ENCODE peak calls at places on chromosome 18, in five cellular contexts. R is GM12878, G is HepG2, Q is upper lobe of left lung, P is K562. B is an unnamed sample.

GRCh38 chr18:22063672-22064071 is 105.7 kb upstream of the GATA6 start:
- ATAC-seq in R (no peak), G (no peak), Q (no peak), P (no peak), B (no peak)

GRCh38 chr18:13437034-13437433 is 218.5 kb downstream of the LDLRAD4 start:
- ATAC-seq in R (no peak), G (no peak), Q (peak; percentile 56), P (no peak), B (no peak)

GRCh38 chr18:6009751-6010150 is 114.4 kb upstream of the TMEM200C start:
- ATAC-seq in R (no peak), G (no peak), Q (no peak), P (no peak), B (no peak)

GRCh38 chr18:4101009-4101408 is 354.1 kb downstream of the DLGAP1 start:
- ATAC-seq in R (peak; percentile 91), G (no peak), Q (no peak), P (no peak), B (no peak)

GRCh38 chr18:57057890-57058289 is 89.0 kb upstream of the BOD1L2 start:
- ATAC-seq in R (peak; percentile 91), G (no peak), Q (no peak), P (no peak), B (no peak)

GRCh38 chr18:6022840-6023239 is 127.5 kb upstream of the TMEM200C start:
- ATAC-seq in R (no peak), G (no peak), Q (no peak), P (no peak), B (no peak)

GRCh38 chr18:395481-396250 is 104.8 kb downstream of the COLEC12 start:
- ATAC-seq in R (no peak), G (no peak), Q (peak; percentile 72), P (no peak), B (no peak)

GRCh38 chr18:48668466-48669179 is 129.8 kb downstream of the CTIF start:
- ATAC-seq in R (no peak), G (no peak), Q (no peak), P (peak; percentile 69), B (no peak)

GRCh38 chr18:49207373-49207772 is 253.1 kb downstream of the DYM start:
- ATAC-seq in R (no peak), G (no peak), Q (no peak), P (no peak), B (no peak)

GRCh38 chr18:25349131-25349925 is 2.6 kb downstream of the ZNF521 start:
- ATAC-seq in R (no peak), G (no peak), Q (peak; percentile 49), P (no peak), B (peak; percentile 52)

GRCh38 chr18:28652654-28653053 is 475.7 kb upstream of the CDH2 start:
- ATAC-seq in R (no peak), G (no peak), Q (no peak), P (no peak), B (no peak)

GRCh38 chr18:24992491-24992890 is 359.5 kb downstream of the ZNF521 start:
- ATAC-seq in R (no peak), G (no peak), Q (no peak), P (no peak), B (no peak)

GRCh38 chr18:79788096-79789085 is 9.3 kb upstream of the KCNG2 start:
- ATAC-seq in R (no peak), G (no peak), Q (no peak), P (no peak), B (no peak)

GRCh38 chr18:6682437-6683111 is 46.9 kb upstream of the ARHGAP28 start:
- ATAC-seq in R (no peak), G (no peak), Q (peak; percentile 16), P (peak; percentile 65), B (no peak)

GRCh38 chr18:57210101-57210661 is 63.3 kb downstream of the BOD1L2 start:
- ATAC-seq in R (peak; percentile 67), G (peak; percentile 99), Q (peak; percentile 77), P (peak; percentile 72), B (peak; percentile 63)

GRCh38 chr18:76957384-76958355 is 135.3 kb downstream of the ZNF236 start:
- ATAC-seq in R (no peak), G (no peak), Q (no peak), P (no peak), B (no peak)

GRCh38 chr18:9561774-9562173 is 52.6 kb downstream of the PPP4R1 start:
- ATAC-seq in R (no peak), G (no peak), Q (peak; percentile 64), P (no peak), B (peak; percentile 36)
- H3K36me3 ChIP-seq in R (peaks cover 2% of the 10 kb centered on the region), G (peaks cover 7% of the 10 kb centered on the region), Q (peaks cover 47% of the 10 kb centered on the region), P (peaks cover 86% of the 10 kb centered on the region), B (peaks cover 74% of the 10 kb centered on the region)

DNA sequence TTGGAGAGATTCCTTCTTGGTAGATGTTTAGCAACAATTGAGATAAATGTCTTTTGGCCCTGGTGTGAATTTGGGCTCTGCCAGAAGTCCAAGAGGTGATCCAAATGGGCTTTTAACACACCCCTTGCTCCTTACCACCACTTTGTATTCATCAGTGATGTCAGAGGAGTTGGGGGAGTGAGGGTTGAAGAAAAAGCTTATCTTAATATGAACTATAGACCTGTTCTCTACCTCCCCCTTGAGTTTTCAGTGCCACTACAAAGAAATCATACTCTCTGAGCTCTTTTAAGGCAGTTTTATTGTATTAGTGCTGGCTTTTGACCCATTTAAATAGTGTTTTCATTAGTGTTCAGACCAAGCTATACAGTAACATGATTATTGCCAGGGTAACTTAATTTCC is 229.1 kb downstream of the PHLPP1 start:
- ATAC-seq in R (peak; percentile 34), G (no peak), Q (no peak), P (peak; percentile 38), B (no peak)
- TF ChIP-seq CTCF in R (peak; percentile 7), G (no peak), Q (no peak), P (no peak), B (no peak)

DNA sequence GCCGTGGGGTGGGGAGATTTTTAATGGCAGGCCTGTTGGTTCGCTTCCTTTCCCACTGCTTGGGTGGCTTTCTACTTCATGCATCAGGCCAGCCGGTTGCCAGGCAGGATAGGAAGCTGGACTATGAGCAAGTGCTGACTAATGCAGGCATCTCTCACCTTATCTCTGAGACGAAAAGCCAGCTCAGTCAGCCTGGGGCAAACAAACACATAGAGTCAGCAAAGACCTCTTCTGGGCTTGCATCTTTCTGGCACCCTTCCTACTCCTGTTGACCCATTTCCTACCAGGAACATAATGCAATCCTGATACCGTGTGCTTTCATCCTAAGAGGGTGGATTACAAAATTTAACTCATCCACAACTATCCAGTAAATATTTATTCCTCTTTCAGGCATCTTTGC is 416.6 kb upstream of the MEX3C start:
- ATAC-seq in R (no peak), G (peak; percentile 49), Q (peak; percentile 24), P (no peak), B (no peak)
- TF ChIP-seq EP300 in R (no peak), G (no peak), Q (no peak), P (no peak), B (no peak)

DNA sequence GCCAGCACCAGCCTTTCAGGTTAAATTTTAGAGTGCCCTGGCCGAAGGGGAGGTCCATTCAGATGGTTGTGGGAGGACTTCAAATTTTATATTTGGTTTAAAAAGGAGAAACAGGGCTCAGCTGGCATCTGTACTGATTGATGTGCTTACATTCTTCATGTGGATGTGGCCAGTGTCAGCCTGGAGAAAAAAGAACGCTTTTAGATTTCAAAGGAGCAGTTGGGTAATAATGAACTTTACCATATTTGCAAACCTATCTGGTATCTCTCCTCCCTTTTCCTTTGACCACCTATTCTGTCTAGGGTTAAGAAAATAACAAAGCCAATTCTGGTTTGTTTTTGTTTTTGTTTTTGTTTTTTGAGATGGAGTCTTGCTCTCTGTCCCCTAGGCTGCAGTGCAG is 21.3 kb downstream of the RAB12 start:
- ATAC-seq in R (no peak), G (peak; percentile 72), Q (no peak), P (no peak), B (no peak)
- H3K36me3 ChIP-seq in R (peaks cover 16% of the 10 kb centered on the region), G (peaks cover 12% of the 10 kb centered on the region), Q (peaks cover 5% of the 10 kb centered on the region), P (peaks cover 83% of the 10 kb centered on the region), B (peaks cover 2% of the 10 kb centered on the region)

GRCh38 chr18:67846422-67847098 is 330.0 kb upstream of the DSEL start:
- ATAC-seq in R (no peak), G (no peak), Q (peak; percentile 26), P (no peak), B (no peak)

GRCh38 chr18:67845035-67845434 is 328.5 kb upstream of the DSEL start:
- ATAC-seq in R (no peak), G (no peak), Q (no peak), P (no peak), B (no peak)
- TF ChIP-seq CTCF in R (no peak), G (no peak), Q (no peak), P (no peak), B (no peak)

DNA sequence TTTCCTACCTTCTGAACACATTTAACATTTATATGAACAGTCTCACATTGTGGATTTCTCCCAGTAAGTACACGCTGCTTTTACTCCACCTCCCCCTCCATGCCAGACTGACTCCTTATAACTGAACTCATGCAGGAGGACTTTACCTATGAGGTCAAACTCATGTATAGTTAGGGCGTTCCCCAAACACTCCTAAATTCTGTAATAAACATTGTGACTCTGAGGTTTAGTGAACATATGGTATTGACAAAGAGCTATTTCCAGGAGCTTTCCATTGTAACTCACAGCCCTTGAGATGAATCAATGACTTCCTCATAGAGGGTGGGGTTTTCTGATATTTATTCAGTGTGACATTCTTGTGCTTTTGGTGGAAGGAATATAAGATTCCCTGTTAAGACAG is 337.4 kb upstream of the SLC14A2 start:
- ATAC-seq in R (no peak), G (no peak), Q (no peak), P (no peak), B (no peak)
- TF ChIP-seq EP300 in R (no peak), G (no peak), Q (no peak), P (no peak), B (no peak)

DNA sequence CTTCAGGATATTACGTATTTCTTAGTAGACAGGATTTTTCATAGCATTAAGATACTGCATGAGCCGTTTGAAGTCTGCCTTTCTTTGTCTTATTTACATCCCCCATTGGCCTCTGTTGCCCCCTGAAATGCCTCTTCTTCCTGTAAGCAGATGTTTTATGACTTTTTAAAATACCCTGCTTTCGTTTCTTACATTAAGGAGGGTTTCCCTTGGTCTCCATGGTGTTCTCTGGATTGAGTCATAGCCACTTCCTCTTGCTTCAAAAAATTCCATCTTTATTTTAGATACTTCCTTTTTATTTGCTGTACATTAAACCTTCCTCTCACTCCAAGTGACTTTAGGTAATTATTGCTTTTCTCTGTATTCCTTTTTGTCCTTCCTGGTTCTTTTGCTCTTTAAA is 72.5 kb downstream of the ZNF532 start:
- ATAC-seq in R (peak; percentile 17), G (no peak), Q (peak; percentile 32), P (no peak), B (no peak)
- H3K36me3 ChIP-seq in R (no peaks in the 10 kb centered on the region), G (no peaks in the 10 kb centered on the region), Q (peaks cover 6% of the 10 kb centered on the region), P (no peaks in the 10 kb centered on the region), B (no peaks in the 10 kb centered on the region)

B was measured in gastroesophageal sphincter.